ENCODE peak calls at places on chromosomes 5 and 9, in ten cellular contexts. I, Y, L, W, A, N, B, X, S and F are unnamed samples.

GRCh38 chr5:94249430-94249829 is 369.0 kb downstream of the KIAA0825 start:
- DNase-seq in I (no peak), Y (peak), L (no peak), W (no peak), A (no peak), N (no peak), B (no peak), X (no peak), S (no peak), F (no peak)

GRCh38 chr5:151079838-151080619 is 805 bp downstream of the TNIP1 start:
- DNase-seq in I (peak), Y (no peak), L (no peak), W (no peak), A (no peak), N (peak), B (peak), X (no peak), S (peak), F (no peak)

GRCh38 chr9:129280236-129281231 is 102.5 kb upstream of the IER5L start:
- DNase-seq in I (no peak), Y (no peak), L (no peak), W (peak), A (no peak), N (no peak), B (no peak), X (peak), S (no peak), F (no peak)

GRCh38 chr5:95406426-95407093 is 15.4 kb downstream of the FAM81B start:
- DNase-seq in I (no peak), Y (no peak), L (no peak), W (no peak), A (no peak), N (peak), B (no peak), X (no peak), S (peak), F (no peak)

GRCh38 chr5:61768692-61769281 is 436.7 kb downstream of the ZSWIM6 start:
- DNase-seq in I (no peak), Y (peak), L (peak), W (no peak), A (no peak), N (peak), B (peak), X (no peak), S (peak), F (no peak)

GRCh38 chr9:4228606-4229005 is 71.3 kb downstream of the GLIS3 start:
- DNase-seq in I (peak), Y (peak), L (no peak), W (no peak), A (no peak), N (peak), B (no peak), X (no peak), S (peak), F (no peak)

GRCh38 chr9:129887210-129888084 is 52.2 kb downstream of the USP20 start:
- DNase-seq in I (peak), Y (no peak), L (no peak), W (no peak), A (no peak), N (no peak), B (peak), X (no peak), S (peak), F (no peak)

GRCh38 chr5:124162782-124163532 is 583.5 kb downstream of the ZNF608 start:
- DNase-seq in I (no peak), Y (no peak), L (no peak), W (no peak), A (no peak), N (peak), B (no peak), X (no peak), S (peak), F (no peak)

GRCh38 chr9:85420750-85421149 is 321.0 kb downstream of the AGTPBP1 start:
- DNase-seq in I (peak), Y (peak), L (no peak), W (no peak), A (no peak), N (no peak), B (no peak), X (no peak), S (peak), F (no peak)

GRCh38 chr9:137411670-137412380 is 11.1 kb downstream of the EXD3 start:
- DNase-seq in I (peak), Y (no peak), L (peak), W (peak), A (peak), N (peak), B (peak), X (peak), S (peak), F (peak)

GRCh38 chr9:124660341-124660801 is 110.7 kb downstream of the NR6A1 start:
- DNase-seq in I (peak), Y (peak), L (no peak), W (no peak), A (no peak), N (peak), B (peak), X (no peak), S (peak), F (peak)

GRCh38 chr9:86176468-86176867 is 77.1 kb upstream of the GOLM1 start:
- DNase-seq in I (no peak), Y (no peak), L (no peak), W (no peak), A (no peak), N (peak), B (no peak), X (no peak), S (no peak), F (no peak)

GRCh38 chr5:36373527-36374086 is 71.9 kb upstream of the RANBP3L start:
- DNase-seq in I (peak), Y (no peak), L (no peak), W (peak), A (peak), N (peak), B (peak), X (peak), S (no peak), F (peak)

GRCh38 chr5:103224118-103224893 is 34.3 kb upstream of the MACIR start:
- DNase-seq in I (peak), Y (peak), L (peak), W (no peak), A (no peak), N (peak), B (peak), X (no peak), S (peak), F (peak)

GRCh38 chr9:18451409-18451808 is 22.5 kb upstream of the ADAMTSL1 start:
- DNase-seq in I (peak), Y (no peak), L (no peak), W (no peak), A (no peak), N (peak), B (no peak), X (no peak), S (no peak), F (no peak)

GRCh38 chr5:107889387-107889786 is 218.7 kb upstream of the EFNA5 start:
- DNase-seq in I (no peak), Y (no peak), L (no peak), W (no peak), A (no peak), N (no peak), B (no peak), X (no peak), S (no peak), F (no peak)

GRCh38 chr5:150190987-150191386 is 1.1 kb downstream of the SLC6A7 start:
- DNase-seq in I (no peak), Y (no peak), L (no peak), W (no peak), A (no peak), N (no peak), B (no peak), X (no peak), S (no peak), F (no peak)

GRCh38 chr9:132026932-132027585 is 52.6 kb downstream of the MED27 start:
- DNase-seq in I (peak), Y (peak), L (no peak), W (no peak), A (no peak), N (peak), B (no peak), X (no peak), S (no peak), F (peak)

GRCh38 chr5:160486573-160486972 is 64.9 kb downstream of the PTTG1 start:
- DNase-seq in I (no peak), Y (no peak), L (no peak), W (no peak), A (no peak), N (no peak), B (no peak), X (no peak), S (peak), F (no peak)

GRCh38 chr5:94983861-94984535 is 300.9 kb downstream of the MCTP1 start:
- DNase-seq in I (peak), Y (no peak), L (no peak), W (no peak), A (no peak), N (peak), B (no peak), X (no peak), S (no peak), F (no peak)

GRCh38 chr9:131500377-131500776 is 2.3 kb upstream of the POMT1 start:
- DNase-seq in I (no peak), Y (no peak), L (no peak), W (no peak), A (no peak), N (peak), B (no peak), X (no peak), S (no peak), F (no peak)

GRCh38 chr5:96751203-96752169 is 56.3 kb downstream of the ERAP1 start:
- DNase-seq in I (no peak), Y (no peak), L (no peak), W (no peak), A (no peak), N (no peak), B (no peak), X (no peak), S (no peak), F (no peak)

GRCh38 chr5:95530441-95530840 is 24.3 kb downstream of the SKIC3 start:
- DNase-seq in I (peak), Y (peak), L (no peak), W (no peak), A (no peak), N (peak), B (no peak), X (no peak), S (no peak), F (no peak)

GRCh38 chr9:71791875-71792274 is 23.6 kb upstream of the CEMIP2 start:
- DNase-seq in I (peak), Y (no peak), L (no peak), W (no peak), A (no peak), N (no peak), B (no peak), X (no peak), S (no peak), F (no peak)

GRCh38 chr9:131539223-131539923 is 6.0 kb upstream of the PRRT1B start:
- DNase-seq in I (no peak), Y (no peak), L (no peak), W (no peak), A (no peak), N (no peak), B (no peak), X (no peak), S (no peak), F (no peak)

GRCh38 chr9:114282926-114283325 is 40.0 kb upstream of the ORM1 start:
- DNase-seq in I (peak), Y (no peak), L (no peak), W (peak), A (no peak), N (peak), B (no peak), X (peak), S (no peak), F (peak)

GRCh38 chr9:18294229-18294628 is 179.7 kb upstream of the ADAMTSL1 start:
- DNase-seq in I (no peak), Y (no peak), L (no peak), W (no peak), A (no peak), N (no peak), B (no peak), X (no peak), S (no peak), F (no peak)

GRCh38 chr5:150647275-150648251 is 7.1 kb downstream of the SYNPO start:
- DNase-seq in I (no peak), Y (no peak), L (no peak), W (peak), A (peak), N (no peak), B (no peak), X (peak), S (no peak), F (no peak)

GRCh38 chr9:124818431-124819281 is 34.6 kb upstream of the WDR38 start:
- DNase-seq in I (no peak), Y (peak), L (peak), W (no peak), A (no peak), N (peak), B (peak), X (no peak), S (peak), F (no peak)

DNA sequence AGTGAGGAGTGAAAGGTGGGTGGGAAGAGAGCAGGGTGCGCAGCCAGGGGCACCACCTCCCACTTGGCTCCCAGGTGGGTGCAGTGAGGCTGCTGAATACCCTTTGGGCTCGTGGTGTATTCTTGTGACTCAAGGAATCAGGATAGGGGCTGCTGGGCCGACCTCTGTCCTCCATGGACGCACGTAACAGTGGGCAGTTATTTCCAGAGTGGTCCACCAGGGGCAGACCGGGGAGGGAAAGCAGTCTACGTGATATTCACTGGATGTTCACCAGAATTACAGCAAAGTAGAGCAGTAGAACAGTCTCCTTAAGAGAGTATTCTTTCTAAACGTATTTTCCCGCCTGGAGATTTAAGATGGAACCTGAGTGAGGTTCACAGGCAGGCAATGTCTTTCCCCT is 88.5 kb downstream of the SYK start:
- DNase-seq in I (no peak), Y (peak), L (no peak), W (no peak), A (no peak), N (no peak), B (no peak), X (no peak), S (no peak), F (no peak)
- TF ChIP-seq CTCF in I (no peak), Y (peak), L (peak), W (no peak), A (no peak), N (no peak), B (no peak), X (no peak), S (no peak), F (no peak)

GRCh38 chr9:109969559-109970237 is 189.7 kb downstream of the PALM2AKAP2 start:
- DNase-seq in I (no peak), Y (no peak), L (no peak), W (no peak), A (no peak), N (no peak), B (no peak), X (no peak), S (no peak), F (no peak)

GRCh38 chr9:109968332-109968657 is 188.3 kb downstream of the PALM2AKAP2 start:
- DNase-seq in I (no peak), Y (no peak), L (no peak), W (no peak), A (no peak), N (no peak), B (no peak), X (no peak), S (peak), F (no peak)

GRCh38 chr9:109967651-109968331 is 187.8 kb downstream of the PALM2AKAP2 start:
- DNase-seq in I (no peak), Y (no peak), L (no peak), W (no peak), A (no peak), N (no peak), B (no peak), X (no peak), S (peak), F (no peak)

GRCh38 chr9:109966643-109967368 is 186.8 kb downstream of the PALM2AKAP2 start:
- DNase-seq in I (no peak), Y (no peak), L (no peak), W (no peak), A (no peak), N (no peak), B (no peak), X (no peak), S (peak), F (no peak)

DNA sequence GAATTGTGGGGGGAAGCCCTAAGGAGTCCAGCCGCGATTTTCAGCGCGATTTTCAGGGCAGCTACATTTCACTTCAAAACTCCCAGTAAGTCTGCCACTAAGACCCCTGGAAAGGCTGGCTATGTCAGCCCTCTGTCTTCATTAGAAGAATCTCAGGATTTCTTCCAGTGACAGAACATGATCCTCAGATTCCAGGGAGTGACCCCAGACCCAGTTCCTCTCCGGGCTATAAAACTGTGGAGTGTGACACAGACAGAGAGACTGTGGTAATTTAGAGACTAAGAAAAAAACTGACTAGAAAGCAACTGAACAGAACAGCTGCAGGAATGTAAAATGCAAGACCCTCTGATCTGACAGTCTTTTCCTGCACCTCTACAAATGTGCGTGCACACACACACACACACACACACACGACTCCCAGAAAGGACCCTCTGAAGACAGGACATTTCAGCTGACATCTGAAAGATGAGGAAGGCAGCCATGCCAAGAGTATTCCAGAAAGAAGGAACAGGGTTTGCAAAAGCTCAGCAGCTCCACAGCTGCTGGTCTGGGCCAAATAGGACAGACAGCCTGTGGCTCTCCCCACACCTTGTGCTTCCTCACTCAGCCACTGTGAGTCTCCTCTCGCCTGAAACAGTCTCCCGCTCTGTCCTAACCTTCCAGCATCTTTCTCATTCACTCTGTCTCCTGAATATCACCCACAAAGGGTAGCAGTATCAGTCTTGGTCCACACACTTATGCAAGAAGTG is 188.9 kb downstream of the PALM2AKAP2 start:
- DNase-seq in I (peak), Y (peak), L (no peak), W (no peak), A (no peak), N (no peak), B (no peak), X (no peak), S (peak), F (no peak)
- H3K4me3 ChIP-seq in I (no peak), Y (no peak), L (no peak), W (no peak), A (no peak), N (no peak), B (no peak), X (no peak), S (peak), F (no peak)

GRCh38 chr5:168290902-168291280 is 554 bp upstream of the WWC1 start:
- DNase-seq in I (no peak), Y (peak), L (no peak), W (no peak), A (no peak), N (no peak), B (no peak), X (no peak), S (no peak), F (no peak)
- TF ChIP-seq CTCF in I (no peak), Y (no peak), L (no peak), W (no peak), A (no peak), N (no peak), B (no peak), X (no peak), S (no peak), F (no peak)

DNA sequence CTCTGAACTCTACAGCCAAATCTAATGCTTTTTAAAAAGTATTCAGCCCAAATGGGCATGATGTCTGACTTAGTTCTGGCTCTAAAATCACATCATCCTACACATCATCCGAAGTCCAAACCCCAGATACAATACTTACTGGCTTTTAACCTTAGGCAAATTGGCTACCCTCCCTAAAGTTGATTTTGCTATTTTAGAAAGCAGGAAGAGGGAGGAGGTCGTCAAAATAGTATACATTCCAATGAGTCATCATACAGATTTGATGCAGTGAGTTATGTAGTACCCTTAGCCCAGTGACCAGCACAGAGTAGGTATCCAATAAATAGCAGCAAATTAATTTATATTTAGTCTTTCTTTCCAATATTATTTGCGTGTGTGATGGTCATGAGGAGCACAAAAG is 582.0 kb upstream of the TUSC1 start:
- DNase-seq in I (peak), Y (no peak), L (no peak), W (no peak), A (no peak), N (peak), B (no peak), X (no peak), S (no peak), F (no peak)
- H3K4me3 ChIP-seq in I (no peak), Y (no peak), L (no peak), W (no peak), A (no peak), N (no peak), B (no peak), X (no peak), S (no peak), F (no peak)

GRCh38 chr9:89593776-89594427 is 10.9 kb upstream of the GADD45G start:
- DNase-seq in I (no peak), Y (peak), L (no peak), W (no peak), A (peak), N (peak), B (peak), X (no peak), S (peak), F (no peak)
- TF ChIP-seq CTCF in I (peak), Y (peak), L (peak), W (peak), A (peak), N (peak), B (peak), X (peak), S (peak), F (peak)

GRCh38 chr9:133074111-133074651 is 12.4 kb downstream of the CEL start:
- DNase-seq in I (peak), Y (no peak), L (no peak), W (no peak), A (no peak), N (no peak), B (peak), X (no peak), S (no peak), F (peak)
- H3K4me3 ChIP-seq in I (no peak), Y (no peak), L (no peak), W (no peak), A (no peak), N (no peak), B (no peak), X (no peak), S (no peak), F (no peak)